ENCODE peak calls at places on chromosomes 1 and 21, in ten cellular contexts. E, G, Y, T, C, L, S, D, Q and A are unnamed samples.

GRCh38 chr1:33349778-33350610 is 29.1 kb upstream of the A3GALT2 start:
- DNase-seq in E (peak), G (peak), Y (peak), T (peak), C (peak), L (peak), S (peak), D (no peak), Q (peak), A (peak)

GRCh38 chr1:213666113-213666512 is 321.7 kb upstream of the PROX1 start:
- DNase-seq in E (no peak), G (no peak), Y (no peak), T (no peak), C (no peak), L (no peak), S (no peak), D (no peak), Q (no peak), A (no peak)

GRCh38 chr1:25544243-25544764 is 898 bp downstream of the LDLRAP1 start:
- DNase-seq in E (no peak), G (no peak), Y (no peak), T (no peak), C (no peak), L (no peak), S (no peak), D (no peak), Q (no peak), A (no peak)

GRCh38 chr1:12166834-12167492 is at the start of gene TNFRSF1B:
- DNase-seq in E (no peak), G (peak), Y (peak), T (peak), C (peak), L (peak), S (peak), D (no peak), Q (peak), A (no peak)

GRCh38 chr21:41722052-41723018 is 44.5 kb downstream of the RIPK4 start:
- DNase-seq in E (no peak), G (no peak), Y (no peak), T (no peak), C (no peak), L (no peak), S (no peak), D (no peak), Q (no peak), A (no peak)

GRCh38 chr1:172993640-172994039 is 57.1 kb downstream of the TNFSF18 start:
- DNase-seq in E (no peak), G (no peak), Y (no peak), T (no peak), C (no peak), L (no peak), S (peak), D (peak), Q (no peak), A (no peak)

GRCh38 chr1:24957016-24957807 is 27.1 kb upstream of the RUNX3 start:
- DNase-seq in E (no peak), G (no peak), Y (no peak), T (no peak), C (no peak), L (no peak), S (no peak), D (no peak), Q (peak), A (no peak)

GRCh38 chr1:163875214-163875926 is 553.6 kb downstream of the NUF2 start:
- DNase-seq in E (no peak), G (no peak), Y (no peak), T (peak), C (no peak), L (no peak), S (peak), D (no peak), Q (peak), A (no peak)

GRCh38 chr1:28104866-28105467 is 16.6 kb upstream of the EYA3 start:
- DNase-seq in E (peak), G (peak), Y (peak), T (no peak), C (peak), L (no peak), S (peak), D (no peak), Q (peak), A (peak)

GRCh38 chr1:97143236-97143882 is 421.8 kb downstream of the PTBP2 start:
- DNase-seq in E (no peak), G (no peak), Y (no peak), T (no peak), C (no peak), L (no peak), S (peak), D (no peak), Q (no peak), A (no peak)